ENCODE peak calls at places on chromosomes 6 and 20, in six cellular contexts. Q is lung, U is fibroblast of villous mesenchyme, L is mammary epithelial cell, B is fibroblast of the aortic adventitia, Z is fibroblast of pulmonary artery. A is an unnamed sample.

GRCh38 chr20:38214871-38215788 is 45.4 kb downstream of the KIAA1755 start:
- DNase-seq in B (no peak), U (no peak), Z (no peak), Q (no peak), L (no peak), A (no peak)

GRCh38 chr6:150452642-150453243 is 83.9 kb downstream of the IYD start:
- DNase-seq in U (no peak), Z (no peak), B (no peak), L (no peak), Q (peak; percentile 77), A (no peak)

GRCh38 chr6:103893082-103893481 is 966.6 kb downstream of the HACE1 start:
- DNase-seq in Z (peak; percentile 96), U (peak; percentile 3), B (peak; percentile 19), L (no peak), Q (no peak), A (peak; percentile 40)

GRCh38 chr6:73180076-73180717 is 45.1 kb downstream of the KHDC1L start:
- DNase-seq in U (no peak), B (no peak), Z (no peak), Q (no peak), L (peak; percentile 21), A (no peak)

GRCh38 chr6:137829641-137830083 is 37.4 kb upstream of the TNFAIP3 start:
- DNase-seq in L (peak; percentile 79), B (peak; percentile 51), Q (no peak), U (peak; percentile 34), Z (peak; percentile 63), A (peak; percentile 74)

GRCh38 chr6:35496851-35497570 is at the start of gene TEAD3:
- DNase-seq in L (peak; percentile 76), Q (peak; percentile 64), U (peak; percentile 82), Z (peak; percentile 61), B (peak; percentile 40), A (peak; percentile 47)

GRCh38 chr6:130394238-130394637 is 28.4 kb downstream of the TMEM200A start:
- DNase-seq in B (no peak), Q (no peak), Z (no peak), U (no peak), L (no peak), A (no peak)

GRCh38 chr6:100175814-100176275 is 181.8 kb upstream of the MCHR2 start:
- DNase-seq in Z (peak; percentile 91), U (peak; percentile 86), L (peak; percentile 52), B (peak; percentile 88), Q (peak; percentile 48), A (peak; percentile 88)

GRCh38 chr6:169961772-169962561 is 210.5 kb downstream of the ERMARD start:
- DNase-seq in L (no peak), B (no peak), Q (no peak), Z (no peak), U (no peak), A (no peak)

GRCh38 chr6:30102701-30103629 is 9.9 kb downstream of the TRIM31 start:
- DNase-seq in U (peak; percentile 92), B (peak; percentile 89), Z (peak; percentile 88), L (peak; percentile 73), Q (peak; percentile 86), A (peak; percentile 87)

GRCh38 chr20:25273046-25273445 is 25.2 kb downstream of the PYGB start:
- DNase-seq in Z (no peak), U (no peak), Q (no peak), L (no peak), B (no peak), A (no peak)

GRCh38 chr20:15406072-15406471 is 1068.7 kb upstream of the FLRT3 start:
- DNase-seq in Z (no peak), L (peak; percentile 12), B (no peak), Q (no peak), U (no peak), A (no peak)

GRCh38 chr6:7732219-7732618 is 6.3 kb downstream of the BMP6 start:
- DNase-seq in U (no peak), Q (no peak), B (peak; percentile 61), L (no peak), Z (peak; percentile 84), A (no peak)

GRCh38 chr6:30156262-30156599 is 4.8 kb downstream of the TRIM10 start:
- DNase-seq in Z (peak; percentile 79), U (peak; percentile 11), L (peak; percentile 51), Q (no peak), B (peak; percentile 73), A (no peak)

GRCh38 chr6:134541001-134541400 is 223.1 kb upstream of the SGK1 start:
- DNase-seq in U (no peak), B (no peak), Z (no peak), L (no peak), Q (no peak), A (no peak)

GRCh38 chr6:117206951-117207687 is 58.2 kb upstream of the VGLL2 start:
- DNase-seq in L (peak; percentile 43), Z (no peak), B (no peak), U (no peak), Q (no peak), A (no peak)

GRCh38 chr6:155388546-155388945 is 67.1 kb downstream of the NOX3 start:
- DNase-seq in B (no peak), Z (no peak), L (no peak), U (peak; percentile 54), Q (no peak), A (no peak)

GRCh38 chr20:9940329-9940728 is 94.5 kb upstream of the ANKEF1 start:
- DNase-seq in Q (no peak), Z (no peak), L (no peak), U (no peak), B (no peak), A (no peak)

GRCh38 chr6:83216806-83217205 is 23.6 kb downstream of the RWDD2A start:
- DNase-seq in B (peak; percentile 25), Q (no peak), L (no peak), U (no peak), Z (no peak), A (no peak)

GRCh38 chr20:5797843-5798462 is 47.8 kb downstream of the SHLD1 start:
- DNase-seq in Z (no peak), B (no peak), U (no peak), Q (no peak), L (no peak), A (no peak)

GRCh38 chr6:10099086-10099499 is 315.8 kb downstream of the TFAP2A start:
- DNase-seq in B (no peak), L (peak; percentile 37), Q (no peak), Z (no peak), U (no peak), A (no peak)

GRCh38 chr6:166553563-166554271 is 32.8 kb downstream of the RAMACL start:
- DNase-seq in L (peak; percentile 81), Q (no peak), Z (peak; percentile 84), U (peak; percentile 79), B (peak; percentile 89), A (peak; percentile 88)

GRCh38 chr6:38391909-38392614 is 247.7 kb downstream of the BTBD9 start:
- DNase-seq in Q (no peak), Z (peak; percentile 17), U (no peak), L (no peak), B (peak; percentile 28), A (peak; percentile 16)

GRCh38 chr6:156777866-156778614 is 862 bp downstream of the ARID1B start:
- DNase-seq in L (peak; percentile 59), Z (peak; percentile 48), U (peak; percentile 49), B (peak; percentile 39), Q (peak; percentile 45), A (peak; percentile 54)

GRCh38 chr6:24827162-24827561 is 28.4 kb upstream of the ARMH2 start:
- DNase-seq in Q (no peak), U (no peak), Z (no peak), B (no peak), L (peak; percentile 76), A (no peak)

GRCh38 chr6:89562114-89562815 is 76.3 kb downstream of the LYRM2 start:
- DNase-seq in B (peak; percentile 10), U (no peak), L (no peak), Z (peak; percentile 6), Q (no peak), A (peak; percentile 6)

GRCh38 chr6:140736227-140736626 is 1361.8 kb upstream of the CITED2 start:
- DNase-seq in L (no peak), U (peak; percentile 20), Q (no peak), Z (peak; percentile 75), B (peak; percentile 83), A (peak; percentile 54)

GRCh38 chr6:112348334-112348874 is 1.3 kb downstream of the RFPL4B start:
- DNase-seq in U (no peak), Z (no peak), B (no peak), L (no peak), Q (no peak), A (no peak)

GRCh38 chr6:149331871-149332270 is 14.4 kb downstream of the TAB2 start:
- DNase-seq in Z (no peak), B (no peak), U (no peak), L (no peak), Q (no peak), A (no peak)

DNA sequence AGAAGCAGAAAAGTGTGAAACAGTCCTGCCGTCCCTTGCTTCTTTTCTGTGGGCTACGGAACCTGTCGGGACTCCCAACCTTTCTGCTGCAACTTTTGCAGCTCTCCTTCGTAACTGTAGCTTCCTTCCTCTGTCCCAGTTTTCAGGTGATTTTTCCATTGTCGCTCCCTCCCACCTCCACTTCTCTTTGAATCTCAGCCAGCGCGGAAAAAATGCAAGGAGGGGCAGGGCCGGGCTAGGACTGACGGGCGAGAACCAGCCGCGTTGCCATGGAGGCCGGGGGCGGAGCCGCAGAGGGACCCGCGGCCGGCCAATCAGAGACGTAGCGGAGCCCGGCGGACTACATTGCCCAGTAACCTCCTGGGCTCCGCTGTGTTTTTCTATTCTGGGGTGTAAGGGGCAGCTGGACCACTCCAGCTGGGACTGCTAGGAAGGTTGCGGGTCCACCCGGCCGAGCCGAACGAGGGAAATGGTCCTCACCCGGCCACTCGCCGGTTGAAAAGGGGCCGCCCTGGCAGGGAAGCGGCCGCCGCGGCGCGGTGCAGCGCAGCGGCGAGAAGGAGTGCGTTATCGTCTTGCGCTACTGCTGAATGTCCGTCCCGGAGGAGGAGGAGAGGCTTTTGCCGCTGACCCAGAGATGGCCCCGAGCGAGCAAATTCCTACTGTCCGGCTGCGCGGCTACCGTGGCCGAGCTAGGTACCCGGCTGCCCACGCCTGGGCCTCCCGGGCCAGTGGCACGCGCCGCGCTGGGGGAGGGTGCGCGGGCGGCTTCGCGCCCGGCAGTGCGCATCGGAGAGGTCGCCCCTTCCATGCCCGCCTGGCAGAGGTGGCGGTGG is at the start of the genes CYP39A1 and SLC25A27:
- DNase-seq in U (peak; percentile 71), B (peak; percentile 75), L (peak; percentile 93), Q (peak; percentile 95), Z (peak; percentile 78), A (peak; percentile 86)
- H3K4me3 ChIP-seq in U (peak within 1 kb of the TSS; percentile 78), B (peak within 1 kb of the TSS; percentile 79), L (peak within 1 kb of the TSS; percentile 87), Q (peak within 1 kb of the TSS; percentile 94), Z (peak within 1 kb of the TSS; percentile 78), A (peak within 1 kb of the TSS; percentile 68)

GRCh38 chr20:17281478-17281877 is 54.6 kb downstream of the PCSK2 start:
- DNase-seq in B (no peak), L (peak; percentile 18), Q (peak; percentile 46), U (no peak), Z (no peak), A (no peak)
- TF ChIP-seq CTCF in B (no peak), L (peak; percentile 45), Q (no peak), U (peak; percentile 15), Z (no peak), A (peak; percentile 6)

GRCh38 chr20:11267131-11267761 is 593.4 kb upstream of the JAG1 start:
- DNase-seq in Q (peak; percentile 34), L (peak; percentile 99), B (peak; percentile 96), U (peak; percentile 90), Z (peak; percentile 95), A (peak; percentile 97)
- H3K4me3 ChIP-seq in Q (no peak overlapping the region), L (no peak overlapping the region), B (no peak overlapping the region), U (no peak overlapping the region), Z (no peak overlapping the region), A (no peak overlapping the region)

DNA sequence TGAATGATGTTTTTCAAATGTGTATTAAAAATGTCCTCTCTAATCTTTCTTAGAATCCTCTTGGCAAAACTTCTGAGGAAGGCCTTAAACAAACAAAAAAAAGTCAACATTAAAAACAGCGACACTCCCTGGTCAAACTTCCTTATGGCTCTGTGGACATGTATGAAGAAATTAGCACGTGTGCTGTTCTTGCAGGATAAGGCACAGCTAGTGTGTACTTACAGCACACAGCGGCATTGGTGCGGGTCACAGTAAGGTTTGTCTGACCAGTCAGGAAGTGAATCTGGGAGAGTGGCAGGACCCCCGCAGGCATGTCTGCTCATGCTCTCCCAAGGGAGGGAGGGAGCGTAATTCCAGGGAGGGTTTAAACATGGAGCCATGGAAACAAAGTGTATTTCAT is 38.8 kb downstream of the SLC22A1 start:
- DNase-seq in L (no peak), Q (no peak), U (peak; percentile 37), B (no peak), Z (no peak), A (peak; percentile 29)
- TF ChIP-seq CTCF in L (peak; percentile 13), Q (no peak), U (peak; percentile 30), B (no peak), Z (no peak), A (peak; percentile 21)